ENCODE peak calls at places on chromosomes 13 and 19, in six cellular contexts. H, F, G, Y, O and B are unnamed samples.

GRCh38 chr19:41531438-41532311 is 44.3 kb upstream of the CEACAM21 start:
- DNase-seq in H (no peak), O (peak), F (peak), G (no peak), Y (peak), B (no peak)

GRCh38 chr19:31109626-31110025 is 239.6 kb downstream of the TSHZ3 start:
- DNase-seq in G (no peak), F (no peak), O (no peak), Y (no peak), H (no peak), B (no peak)

GRCh38 chr19:54017266-54017665 is 25.8 kb downstream of the CACNG6 start:
- DNase-seq in O (no peak), Y (no peak), H (no peak), F (no peak), G (no peak), B (no peak)

GRCh38 chr19:35622750-35623149 is 6.1 kb upstream of the RBM42 start:
- DNase-seq in H (no peak), G (no peak), O (no peak), F (no peak), Y (no peak), B (no peak)

GRCh38 chr19:40976724-40977123 is 14.4 kb upstream of the CYP2B6 start:
- DNase-seq in O (no peak), F (no peak), G (no peak), Y (no peak), H (no peak), B (no peak)

GRCh38 chr13:23020246-23020843 is 160.4 kb upstream of the SGCG start:
- DNase-seq in O (peak), F (peak), Y (no peak), G (no peak), H (no peak), B (peak)

GRCh38 chr19:19592690-19593089 is 25.8 kb downstream of the PBX4 start:
- DNase-seq in F (no peak), G (no peak), H (no peak), O (no peak), Y (no peak), B (no peak)

GRCh38 chr13:51147732-51148131 is 36.7 kb upstream of the C13orf42 start:
- DNase-seq in O (no peak), F (no peak), Y (no peak), G (no peak), H (no peak), B (no peak)

GRCh38 chr19:42131149-42132029 is 857 bp downstream of the POU2F2 start:
- DNase-seq in F (no peak), G (no peak), O (no peak), H (no peak), Y (no peak), B (no peak)

GRCh38 chr13:44305845-44306244 is 67.8 kb upstream of the SERP2 start:
- DNase-seq in F (no peak), Y (no peak), H (no peak), G (no peak), O (no peak), B (no peak)

GRCh38 chr19:16416996-16417395 is 54.8 kb downstream of the EPS15L1 start:
- DNase-seq in H (no peak), G (no peak), F (no peak), O (no peak), Y (no peak), B (no peak)

GRCh38 chr19:19552811-19553210 is 14.7 kb downstream of the CILP2 start:
- DNase-seq in Y (no peak), F (peak), H (no peak), G (no peak), O (no peak), B (no peak)

GRCh38 chr19:532578-533484 is 1.3 kb downstream of the CDC34 start:
- DNase-seq in O (peak), G (no peak), H (peak), Y (peak), F (peak), B (peak)

GRCh38 chr19:17292301-17293074 is 10.7 kb downstream of the ABHD8 start:
- DNase-seq in Y (no peak), G (no peak), O (peak), H (no peak), F (peak), B (peak)

GRCh38 chr13:79407349-79407979 is 1.4 kb upstream of the RBM26 start:
- DNase-seq in O (no peak), Y (no peak), F (no peak), G (no peak), H (no peak), B (no peak)

GRCh38 chr19:1856698-1857603 is 6.4 kb downstream of the KLF16 start:
- DNase-seq in Y (peak), G (peak), O (peak), H (no peak), F (peak), B (no peak)

GRCh38 chr19:40689339-40690049 is 957 bp downstream of the NUMBL start:
- DNase-seq in O (peak), G (peak), Y (no peak), F (no peak), H (peak), B (no peak)

GRCh38 chr19:5822181-5822844 is 17.2 kb downstream of the FUT6 start:
- DNase-seq in H (no peak), F (no peak), O (no peak), Y (no peak), G (no peak), B (no peak)

GRCh38 chr13:83499286-83499685 is 383.0 kb downstream of the SLITRK1 start:
- DNase-seq in Y (no peak), G (no peak), H (no peak), F (no peak), O (no peak), B (no peak)

GRCh38 chr13:101903890-101904289 is 451.4 kb downstream of the ITGBL1 start:
- DNase-seq in O (no peak), Y (no peak), F (no peak), G (no peak), H (no peak), B (no peak)

GRCh38 chr13:94351292-94352000 is 128.0 kb downstream of the DCT start:
- DNase-seq in G (no peak), H (no peak), O (no peak), Y (no peak), F (no peak), B (no peak)

GRCh38 chr19:46616631-46617322 is 8.1 kb downstream of the PTGIR start:
- DNase-seq in O (no peak), F (peak), G (peak), Y (no peak), H (no peak), B (peak)

GRCh38 chr13:33806470-33807248 is 11.3 kb upstream of the RFC3 start:
- DNase-seq in O (no peak), Y (no peak), F (no peak), G (no peak), H (no peak), B (no peak)

GRCh38 chr13:48853381-48854102 is 122.2 kb upstream of the FNDC3A start:
- DNase-seq in Y (no peak), F (no peak), G (no peak), H (no peak), O (no peak), B (no peak)

GRCh38 chr19:1810439-1811160 is 1.5 kb downstream of the ATP8B3 start:
- DNase-seq in G (no peak), F (no peak), O (no peak), Y (no peak), H (no peak), B (no peak)

GRCh38 chr13:19845758-19846157 is 17.7 kb downstream of the ZMYM5 start:
- DNase-seq in G (no peak), H (no peak), O (no peak), Y (no peak), F (peak), B (no peak)

GRCh38 chr19:4429266-4430200 is 27.1 kb downstream of the CHAF1A start:
- DNase-seq in G (no peak), Y (no peak), O (no peak), F (no peak), H (no peak), B (no peak)

GRCh38 chr19:962683-963385 is 21.3 kb upstream of the WDR18 start:
- DNase-seq in Y (no peak), H (no peak), G (no peak), O (no peak), F (no peak), B (no peak)

GRCh38 chr13:73924607-73925006 is 209.6 kb downstream of the KLF12 start:
- DNase-seq in Y (no peak), H (no peak), G (no peak), O (no peak), F (no peak), B (no peak)

GRCh38 chr19:9940778-9941177 is 4.5 kb upstream of the OLFM2 start:
- DNase-seq in Y (no peak), G (no peak), F (no peak), O (no peak), H (no peak), B (no peak)

GRCh38 chr13:99311137-99311536 is 3.9 kb upstream of the GPR183 start:
- DNase-seq in H (no peak), G (no peak), O (no peak), F (no peak), Y (no peak), B (no peak)

GRCh38 chr13:72500851-72501250 is 226.6 kb downstream of the MZT1 start:
- DNase-seq in G (no peak), F (no peak), O (no peak), H (no peak), Y (no peak), B (no peak)

GRCh38 chr19:2554856-2555255 is 78.9 kb downstream of the GADD45B start:
- DNase-seq in O (no peak), Y (no peak), H (no peak), F (no peak), G (no peak), B (no peak)

GRCh38 chr13:99577934-99578917 is 77.0 kb downstream of the TM9SF2 start:
- DNase-seq in F (no peak), G (no peak), O (no peak), Y (no peak), H (no peak), B (peak)

GRCh38 chr19:56839665-56840451 is 668 bp downstream of the PEG3 start:
- DNase-seq in Y (peak), O (peak), F (peak), H (peak), G (no peak), B (no peak)

GRCh38 chr19:27805848-27806247 is 1407.1 kb downstream of the UQCRFS1 start:
- DNase-seq in G (no peak), H (no peak), Y (no peak), O (no peak), F (no peak), B (no peak)

GRCh38 chr19:36246006-36246391 is 31.1 kb downstream of the ZNF146 start:
- DNase-seq in G (no peak), O (no peak), Y (no peak), F (no peak), H (no peak), B (no peak)

GRCh38 chr13:113393226-113393571 is 29.3 kb upstream of the GRTP1 start:
- DNase-seq in Y (no peak), F (no peak), O (no peak), H (no peak), G (no peak), B (no peak)

GRCh38 chr13:26811636-26812035 is 51.0 kb upstream of the GPR12 start:
- DNase-seq in G (peak), Y (no peak), O (no peak), H (no peak), F (no peak), B (peak)